ENCODE peak calls at places on chromosomes 12 and 14, in six cellular contexts. One of them, this sample, is unnamed. For H3K36me3, the result is how much of the 10 kb centered on the place peaks cover.

GRCh38 chr12:64895541-64895940 is 71.1 kb downstream of the TBC1D30 start:
- DNase-seq in mesendoderm: no peak
- DNase-seq in H1: no peak
- DNase-seq in trophoblast cell: no peak
- DNase-seq in neuronal stem cell: no peak
- DNase-seq in IMR-90: peak
- DNase-seq in this sample: peak

GRCh38 chr12:20455001-20455706 is 86.8 kb downstream of the PDE3A start:
- DNase-seq in trophoblast cell: no peak
- DNase-seq in neuronal stem cell: no peak
- DNase-seq in IMR-90: no peak
- DNase-seq in H1: no peak
- DNase-seq in mesendoderm: no peak
- DNase-seq in this sample: no peak

GRCh38 chr12:68877583-68877982 is 55.4 kb downstream of the CPM start:
- DNase-seq in IMR-90: no peak
- DNase-seq in neuronal stem cell: no peak
- DNase-seq in mesendoderm: no peak
- DNase-seq in H1: no peak
- DNase-seq in trophoblast cell: no peak
- DNase-seq in this sample: no peak

GRCh38 chr12:92312463-92312970 is 166.9 kb upstream of the BTG1 start:
- DNase-seq in H1: no peak
- DNase-seq in IMR-90: no peak
- DNase-seq in neuronal stem cell: no peak
- DNase-seq in mesendoderm: no peak
- DNase-seq in trophoblast cell: no peak
- DNase-seq in this sample: no peak

GRCh38 chr12:100154472-100155247 is 12.0 kb upstream of the BLTP3B start:
- DNase-seq in H1: peak
- DNase-seq in neuronal stem cell: peak
- DNase-seq in trophoblast cell: peak
- DNase-seq in mesendoderm: peak
- DNase-seq in IMR-90: peak
- DNase-seq in this sample: peak

GRCh38 chr12:108633081-108633533 is 587 bp downstream of the SELPLG start:
- DNase-seq in mesendoderm: no peak
- DNase-seq in neuronal stem cell: no peak
- DNase-seq in IMR-90: no peak
- DNase-seq in trophoblast cell: no peak
- DNase-seq in H1: no peak
- DNase-seq in this sample: no peak

GRCh38 chr12:31650927-31651326 is 8.6 kb upstream of the ETFBKMT start:
- DNase-seq in neuronal stem cell: no peak
- DNase-seq in trophoblast cell: peak
- DNase-seq in IMR-90: no peak
- DNase-seq in mesendoderm: peak
- DNase-seq in H1: no peak
- DNase-seq in this sample: peak

GRCh38 chr12:87165733-87166375 is 863.3 kb downstream of the C12orf50 start:
- DNase-seq in neuronal stem cell: no peak
- DNase-seq in IMR-90: no peak
- DNase-seq in trophoblast cell: no peak
- DNase-seq in H1: no peak
- DNase-seq in mesendoderm: peak
- DNase-seq in this sample: no peak

DNA sequence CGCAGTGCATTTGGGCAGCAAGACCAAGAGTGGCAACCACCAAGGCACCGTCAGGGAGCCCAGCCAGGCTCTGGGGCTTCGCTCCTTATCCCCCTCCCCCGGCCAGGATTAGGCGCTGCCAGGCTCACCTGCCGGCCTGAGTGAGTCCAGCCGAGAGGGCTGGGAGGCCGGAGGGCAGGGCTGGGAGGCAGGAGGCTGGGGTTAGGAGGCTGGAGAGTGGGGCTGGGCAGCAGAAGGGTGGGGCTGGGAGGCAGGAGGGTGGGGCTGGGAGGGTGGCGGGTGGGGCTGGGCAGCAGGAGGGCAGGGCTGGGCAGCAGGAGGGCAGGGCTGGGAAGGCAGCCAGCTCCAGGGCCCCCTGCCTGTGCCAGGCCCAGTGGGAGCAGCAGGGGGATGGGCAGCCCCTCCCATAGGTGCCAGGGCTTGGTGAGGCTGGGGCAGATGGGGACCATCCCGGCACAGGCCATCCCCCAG is 101.7 kb upstream of the EIF5 start:
- DNase-seq in neuronal stem cell: no peak
- DNase-seq in trophoblast cell: no peak
- DNase-seq in H1: no peak
- DNase-seq in IMR-90: no peak
- DNase-seq in mesendoderm: no peak
- DNase-seq in this sample: no peak
- H2AK5ac ChIP-seq in neuronal stem cell: peak
- H2AK5ac ChIP-seq in trophoblast cell: no peak
- H2AK5ac ChIP-seq in H1: no peak
- H2AK5ac ChIP-seq in IMR-90: no peak
- H2AK5ac ChIP-seq in mesendoderm: no peak
- H2AK5ac ChIP-seq in this sample: no peak

DNA sequence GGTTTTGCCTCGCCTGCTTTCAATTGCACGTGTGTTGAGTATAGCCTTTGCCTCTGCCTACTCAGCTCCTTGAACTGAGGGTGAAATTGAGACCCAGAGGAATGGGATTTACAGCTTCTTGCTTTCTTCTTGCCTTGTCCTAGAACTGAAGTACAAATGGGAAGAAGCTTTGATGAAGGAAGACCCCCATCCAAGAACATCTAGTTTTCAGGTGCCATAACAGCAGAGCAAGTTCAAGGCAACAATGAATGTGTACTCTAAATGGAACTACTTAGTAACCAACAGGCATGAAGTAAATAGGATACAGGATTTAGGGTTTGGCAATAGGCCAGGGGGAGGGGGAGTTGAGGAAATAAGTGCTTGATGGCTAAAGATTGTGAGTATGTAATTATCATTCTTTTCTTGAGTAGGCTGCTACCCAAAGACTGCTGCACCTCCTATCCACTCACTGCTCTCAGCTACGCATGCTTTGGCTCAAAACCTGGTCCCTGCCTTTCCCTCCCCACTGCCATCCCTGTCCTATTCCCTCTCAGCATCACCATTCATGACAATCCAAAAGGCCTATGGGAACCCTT is 2.1 kb downstream of the GPX2 start:
- DNase-seq in trophoblast cell: no peak
- DNase-seq in H1: no peak
- DNase-seq in mesendoderm: no peak
- DNase-seq in IMR-90: no peak
- DNase-seq in neuronal stem cell: no peak
- DNase-seq in this sample: no peak
- H3K36me3 ChIP-seq in trophoblast cell: under half
- H3K36me3 ChIP-seq in H1: under half
- H3K36me3 ChIP-seq in mesendoderm: under half
- H3K36me3 ChIP-seq in IMR-90: under half
- H3K36me3 ChIP-seq in neuronal stem cell: under half
- H3K36me3 ChIP-seq in this sample: half or more

GRCh38 chr12:56117778-56118687 is at the start of gene ZC3H10:
- DNase-seq in neuronal stem cell: peak
- DNase-seq in IMR-90: peak
- DNase-seq in mesendoderm: peak
- DNase-seq in trophoblast cell: peak
- DNase-seq in H1: peak
- DNase-seq in this sample: peak

GRCh38 chr12:56115329-56115728 is 1.1 kb upstream of the RPL41 start:
- DNase-seq in IMR-90: peak
- DNase-seq in H1: no peak
- DNase-seq in neuronal stem cell: no peak
- DNase-seq in trophoblast cell: peak
- DNase-seq in mesendoderm: peak
- DNase-seq in this sample: no peak

GRCh38 chr12:56118688-56119045 is 601 bp downstream of the ZC3H10 start:
- DNase-seq in IMR-90: no peak
- DNase-seq in trophoblast cell: no peak
- DNase-seq in H1: no peak
- DNase-seq in mesendoderm: no peak
- DNase-seq in neuronal stem cell: no peak
- DNase-seq in this sample: no peak

GRCh38 chr12:56114084-56114483 is 2.3 kb upstream of the RPL41 start:
- DNase-seq in trophoblast cell: no peak
- DNase-seq in mesendoderm: no peak
- DNase-seq in H1: no peak
- DNase-seq in neuronal stem cell: no peak
- DNase-seq in IMR-90: no peak
- DNase-seq in this sample: no peak

DNA sequence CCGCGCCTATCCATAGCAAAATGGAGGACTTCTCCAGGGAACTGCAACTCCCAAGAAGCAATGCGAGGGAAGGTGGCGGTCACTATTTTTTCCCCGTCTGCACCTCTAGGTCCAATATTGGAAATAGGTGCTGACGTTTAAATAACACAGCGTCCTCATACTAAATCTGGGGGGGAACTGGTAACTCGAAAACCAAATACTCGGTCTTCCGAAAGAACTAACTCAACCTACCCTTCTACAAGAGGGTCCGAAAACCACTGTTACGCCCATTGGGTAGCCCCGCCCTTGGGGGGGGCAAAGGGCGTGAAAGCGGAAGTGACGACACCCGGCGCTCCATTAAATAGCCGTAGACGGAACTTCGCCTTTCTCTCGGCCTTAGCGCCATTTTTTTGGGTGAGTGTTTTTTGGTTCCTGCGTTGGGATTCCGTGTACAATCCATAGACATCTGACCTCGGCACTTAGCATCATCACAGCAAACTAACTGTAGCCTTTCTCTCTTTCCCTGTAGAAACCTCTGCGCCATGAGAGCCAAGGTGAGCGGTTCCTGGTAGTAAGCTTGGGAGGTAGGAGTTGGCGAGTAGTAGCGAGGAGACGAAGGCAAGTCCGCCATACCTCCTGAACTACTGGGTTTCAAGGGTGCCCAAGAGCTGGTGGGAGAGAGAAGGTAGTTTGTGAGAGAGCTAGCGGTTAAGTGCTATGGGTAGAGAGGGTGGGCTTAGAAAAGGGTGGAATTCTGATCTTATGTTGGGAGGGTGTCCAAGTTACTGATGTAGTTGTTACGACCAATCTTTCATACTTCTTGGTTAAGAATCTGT is at the start of gene RPL41:
- DNase-seq in trophoblast cell: peak
- DNase-seq in H1: no peak
- DNase-seq in neuronal stem cell: peak
- DNase-seq in mesendoderm: peak
- DNase-seq in IMR-90: peak
- DNase-seq in this sample: peak
- H4K8ac ChIP-seq in trophoblast cell: peak
- H4K8ac ChIP-seq in H1: peak
- H4K8ac ChIP-seq in neuronal stem cell: no peak
- H4K8ac ChIP-seq in mesendoderm: no peak
- H4K8ac ChIP-seq in IMR-90: peak
- H4K8ac ChIP-seq in this sample: peak

GRCh38 chr14:89303452-89304435 is 113.3 kb downstream of the FOXN3 start:
- DNase-seq in neuronal stem cell: no peak
- DNase-seq in IMR-90: peak
- DNase-seq in mesendoderm: peak
- DNase-seq in trophoblast cell: peak
- DNase-seq in H1: no peak
- DNase-seq in this sample: peak

GRCh38 chr14:89298056-89298834 is 118.8 kb downstream of the FOXN3 start:
- DNase-seq in IMR-90: no peak
- DNase-seq in neuronal stem cell: no peak
- DNase-seq in trophoblast cell: no peak
- DNase-seq in H1: no peak
- DNase-seq in mesendoderm: no peak
- DNase-seq in this sample: no peak

GRCh38 chr14:89299587-89299986 is 117.4 kb downstream of the FOXN3 start:
- DNase-seq in IMR-90: no peak
- DNase-seq in H1: no peak
- DNase-seq in neuronal stem cell: no peak
- DNase-seq in trophoblast cell: no peak
- DNase-seq in mesendoderm: no peak
- DNase-seq in this sample: no peak

GRCh38 chr14:89304972-89305703 is 111.9 kb downstream of the FOXN3 start:
- DNase-seq in neuronal stem cell: no peak
- DNase-seq in trophoblast cell: peak
- DNase-seq in H1: no peak
- DNase-seq in mesendoderm: peak
- DNase-seq in IMR-90: peak
- DNase-seq in this sample: peak

DNA sequence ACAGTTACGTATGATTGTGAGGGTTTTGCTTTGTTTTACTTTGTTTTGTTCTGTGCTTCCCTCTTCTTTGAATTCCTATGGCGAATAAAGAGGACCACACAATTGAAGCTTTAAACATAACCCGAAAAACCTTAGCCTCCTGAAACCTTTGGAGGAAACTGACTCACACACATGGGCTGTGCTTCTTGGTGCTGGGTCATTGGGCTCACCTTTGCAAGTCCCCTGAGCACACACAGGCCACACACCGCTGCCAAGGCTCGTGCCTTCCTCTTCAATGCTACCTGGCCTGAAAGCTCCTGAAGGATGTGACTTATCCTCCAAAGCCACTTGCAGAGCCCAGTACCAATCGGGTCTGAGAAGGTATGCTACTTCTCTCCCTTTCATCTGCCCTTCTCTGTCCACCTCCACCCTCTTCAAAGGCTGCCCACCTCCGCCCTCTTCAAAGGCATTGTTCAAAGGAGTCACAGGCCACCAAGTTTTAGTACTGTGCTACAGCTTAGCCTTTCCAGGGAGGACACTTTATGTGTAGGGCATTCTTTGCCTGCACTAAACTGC is 114.6 kb downstream of the FOXN3 start:
- DNase-seq in neuronal stem cell: no peak
- DNase-seq in H1: no peak
- DNase-seq in mesendoderm: no peak
- DNase-seq in IMR-90: no peak
- DNase-seq in trophoblast cell: no peak
- DNase-seq in this sample: peak
- H2AK5ac ChIP-seq in neuronal stem cell: no peak
- H2AK5ac ChIP-seq in H1: peak
- H2AK5ac ChIP-seq in mesendoderm: no peak
- H2AK5ac ChIP-seq in IMR-90: peak
- H2AK5ac ChIP-seq in trophoblast cell: no peak
- H2AK5ac ChIP-seq in this sample: peak

GRCh38 chr14:94622653-94623421 is 10.6 kb downstream of the SERPINA3 start:
- DNase-seq in trophoblast cell: no peak
- DNase-seq in H1: no peak
- DNase-seq in IMR-90: no peak
- DNase-seq in neuronal stem cell: no peak
- DNase-seq in mesendoderm: no peak
- DNase-seq in this sample: no peak
- H3K36me3 ChIP-seq in trophoblast cell: under half
- H3K36me3 ChIP-seq in H1: under half
- H3K36me3 ChIP-seq in IMR-90: under half
- H3K36me3 ChIP-seq in neuronal stem cell: under half
- H3K36me3 ChIP-seq in mesendoderm: under half
- H3K36me3 ChIP-seq in this sample: under half

This sample was measured in mesenchymal stem cell.